ENCODE peak calls at places on chromosomes 2 and 18, in nine cellular contexts. One of them, this sample, is unnamed.

GRCh38 chr18:73924836-73925235 is 222.8 kb downstream of the FBXO15 start:
- DNase-seq in Right ventricle myocardium superior: no peak
- DNase-seq in stimulated activated effector memory CD8-positive, alpha-beta T cell treated with anti-CD3 and anti-CD28 coated beads, Interleukin-12 subunit alpha, Interleukin-12 subunit beta, amount 100 ng/mL, for 72 hours: no peak
- DNase-seq in activated T-helper 1 cell treated with anti-CD3 and anti-CD28 coated beads, Interleukin-2, amount 50 U/mL, for 16 hours: no peak
- DNase-seq in activated T-cell treated with anti-CD3 and anti-CD28 coated beads, Interleukin-2, amount 50 U/mL, for 72 hours: no peak
- DNase-seq in thoracic aorta: no peak
- DNase-seq in stimulated activated CD4-positive, alpha-beta T cell treated with anti-CD3 and anti-CD28 coated beads, Interleukin-12 subunit alpha, Interleukin-12 subunit beta, amount 100 ng/mL, for 48 hours: no peak
- DNase-seq in T-helper 9 cell: no peak
- DNase-seq in Karpas-422: no peak
- DNase-seq in this sample: no peak

GRCh38 chr18:26963292-26963691 is 97.8 kb upstream of the AQP4 start:
- DNase-seq in Right ventricle myocardium superior: no peak
- DNase-seq in stimulated activated effector memory CD8-positive, alpha-beta T cell treated with anti-CD3 and anti-CD28 coated beads, Interleukin-12 subunit alpha, Interleukin-12 subunit beta, amount 100 ng/mL, for 72 hours: no peak
- DNase-seq in activated T-helper 1 cell treated with anti-CD3 and anti-CD28 coated beads, Interleukin-2, amount 50 U/mL, for 16 hours: no peak
- DNase-seq in activated T-cell treated with anti-CD3 and anti-CD28 coated beads, Interleukin-2, amount 50 U/mL, for 72 hours: no peak
- DNase-seq in thoracic aorta: no peak
- DNase-seq in stimulated activated CD4-positive, alpha-beta T cell treated with anti-CD3 and anti-CD28 coated beads, Interleukin-12 subunit alpha, Interleukin-12 subunit beta, amount 100 ng/mL, for 48 hours: no peak
- DNase-seq in T-helper 9 cell: no peak
- DNase-seq in Karpas-422: no peak
- DNase-seq in this sample: no peak

GRCh38 chr2:34115076-34115475 is 516.0 kb upstream of the FAM98A start:
- DNase-seq in Right ventricle myocardium superior: no peak
- DNase-seq in stimulated activated effector memory CD8-positive, alpha-beta T cell treated with anti-CD3 and anti-CD28 coated beads, Interleukin-12 subunit alpha, Interleukin-12 subunit beta, amount 100 ng/mL, for 72 hours: no peak
- DNase-seq in activated T-helper 1 cell treated with anti-CD3 and anti-CD28 coated beads, Interleukin-2, amount 50 U/mL, for 16 hours: no peak
- DNase-seq in activated T-cell treated with anti-CD3 and anti-CD28 coated beads, Interleukin-2, amount 50 U/mL, for 72 hours: no peak
- DNase-seq in thoracic aorta: no peak
- DNase-seq in stimulated activated CD4-positive, alpha-beta T cell treated with anti-CD3 and anti-CD28 coated beads, Interleukin-12 subunit alpha, Interleukin-12 subunit beta, amount 100 ng/mL, for 48 hours: no peak
- DNase-seq in T-helper 9 cell: no peak
- DNase-seq in Karpas-422: no peak
- DNase-seq in this sample: no peak

GRCh38 chr2:153589586-153589985 is 111.0 kb upstream of the RPRM start:
- DNase-seq in Right ventricle myocardium superior: no peak
- DNase-seq in stimulated activated effector memory CD8-positive, alpha-beta T cell treated with anti-CD3 and anti-CD28 coated beads, Interleukin-12 subunit alpha, Interleukin-12 subunit beta, amount 100 ng/mL, for 72 hours: no peak
- DNase-seq in activated T-helper 1 cell treated with anti-CD3 and anti-CD28 coated beads, Interleukin-2, amount 50 U/mL, for 16 hours: no peak
- DNase-seq in activated T-cell treated with anti-CD3 and anti-CD28 coated beads, Interleukin-2, amount 50 U/mL, for 72 hours: no peak
- DNase-seq in thoracic aorta: no peak
- DNase-seq in stimulated activated CD4-positive, alpha-beta T cell treated with anti-CD3 and anti-CD28 coated beads, Interleukin-12 subunit alpha, Interleukin-12 subunit beta, amount 100 ng/mL, for 48 hours: no peak
- DNase-seq in T-helper 9 cell: no peak
- DNase-seq in Karpas-422: no peak
- DNase-seq in this sample: no peak

GRCh38 chr2:17719562-17720371 is 33.8 kb downstream of the SMC6 start:
- DNase-seq in Right ventricle myocardium superior: no peak
- DNase-seq in stimulated activated effector memory CD8-positive, alpha-beta T cell treated with anti-CD3 and anti-CD28 coated beads, Interleukin-12 subunit alpha, Interleukin-12 subunit beta, amount 100 ng/mL, for 72 hours: no peak
- DNase-seq in activated T-helper 1 cell treated with anti-CD3 and anti-CD28 coated beads, Interleukin-2, amount 50 U/mL, for 16 hours: no peak
- DNase-seq in activated T-cell treated with anti-CD3 and anti-CD28 coated beads, Interleukin-2, amount 50 U/mL, for 72 hours: no peak
- DNase-seq in thoracic aorta: no peak
- DNase-seq in stimulated activated CD4-positive, alpha-beta T cell treated with anti-CD3 and anti-CD28 coated beads, Interleukin-12 subunit alpha, Interleukin-12 subunit beta, amount 100 ng/mL, for 48 hours: no peak
- DNase-seq in T-helper 9 cell: no peak
- DNase-seq in Karpas-422: peak
- DNase-seq in this sample: no peak

GRCh38 chr2:27320958-27321543 is 1.8 kb downstream of the MPV17 start:
- DNase-seq in Right ventricle myocardium superior: peak
- DNase-seq in stimulated activated effector memory CD8-positive, alpha-beta T cell treated with anti-CD3 and anti-CD28 coated beads, Interleukin-12 subunit alpha, Interleukin-12 subunit beta, amount 100 ng/mL, for 72 hours: no peak
- DNase-seq in activated T-helper 1 cell treated with anti-CD3 and anti-CD28 coated beads, Interleukin-2, amount 50 U/mL, for 16 hours: no peak
- DNase-seq in activated T-cell treated with anti-CD3 and anti-CD28 coated beads, Interleukin-2, amount 50 U/mL, for 72 hours: no peak
- DNase-seq in thoracic aorta: no peak
- DNase-seq in stimulated activated CD4-positive, alpha-beta T cell treated with anti-CD3 and anti-CD28 coated beads, Interleukin-12 subunit alpha, Interleukin-12 subunit beta, amount 100 ng/mL, for 48 hours: no peak
- DNase-seq in T-helper 9 cell: no peak
- DNase-seq in Karpas-422: no peak
- DNase-seq in this sample: no peak

GRCh38 chr2:167478196-167478595 is 589.9 kb downstream of the XIRP2 start:
- DNase-seq in Right ventricle myocardium superior: no peak
- DNase-seq in stimulated activated effector memory CD8-positive, alpha-beta T cell treated with anti-CD3 and anti-CD28 coated beads, Interleukin-12 subunit alpha, Interleukin-12 subunit beta, amount 100 ng/mL, for 72 hours: no peak
- DNase-seq in activated T-helper 1 cell treated with anti-CD3 and anti-CD28 coated beads, Interleukin-2, amount 50 U/mL, for 16 hours: no peak
- DNase-seq in activated T-cell treated with anti-CD3 and anti-CD28 coated beads, Interleukin-2, amount 50 U/mL, for 72 hours: no peak
- DNase-seq in thoracic aorta: no peak
- DNase-seq in stimulated activated CD4-positive, alpha-beta T cell treated with anti-CD3 and anti-CD28 coated beads, Interleukin-12 subunit alpha, Interleukin-12 subunit beta, amount 100 ng/mL, for 48 hours: no peak
- DNase-seq in T-helper 9 cell: no peak
- DNase-seq in Karpas-422: no peak
- DNase-seq in this sample: no peak

GRCh38 chr18:12960846-12961397 is 13.1 kb downstream of the SEH1L start:
- DNase-seq in Right ventricle myocardium superior: no peak
- DNase-seq in stimulated activated effector memory CD8-positive, alpha-beta T cell treated with anti-CD3 and anti-CD28 coated beads, Interleukin-12 subunit alpha, Interleukin-12 subunit beta, amount 100 ng/mL, for 72 hours: no peak
- DNase-seq in activated T-helper 1 cell treated with anti-CD3 and anti-CD28 coated beads, Interleukin-2, amount 50 U/mL, for 16 hours: no peak
- DNase-seq in activated T-cell treated with anti-CD3 and anti-CD28 coated beads, Interleukin-2, amount 50 U/mL, for 72 hours: no peak
- DNase-seq in thoracic aorta: no peak
- DNase-seq in stimulated activated CD4-positive, alpha-beta T cell treated with anti-CD3 and anti-CD28 coated beads, Interleukin-12 subunit alpha, Interleukin-12 subunit beta, amount 100 ng/mL, for 48 hours: no peak
- DNase-seq in T-helper 9 cell: no peak
- DNase-seq in Karpas-422: no peak
- DNase-seq in this sample: no peak

GRCh38 chr2:105977212-105977611 is 216.9 kb downstream of the UXS1 start:
- DNase-seq in Right ventricle myocardium superior: no peak
- DNase-seq in stimulated activated effector memory CD8-positive, alpha-beta T cell treated with anti-CD3 and anti-CD28 coated beads, Interleukin-12 subunit alpha, Interleukin-12 subunit beta, amount 100 ng/mL, for 72 hours: no peak
- DNase-seq in activated T-helper 1 cell treated with anti-CD3 and anti-CD28 coated beads, Interleukin-2, amount 50 U/mL, for 16 hours: no peak
- DNase-seq in activated T-cell treated with anti-CD3 and anti-CD28 coated beads, Interleukin-2, amount 50 U/mL, for 72 hours: no peak
- DNase-seq in thoracic aorta: no peak
- DNase-seq in stimulated activated CD4-positive, alpha-beta T cell treated with anti-CD3 and anti-CD28 coated beads, Interleukin-12 subunit alpha, Interleukin-12 subunit beta, amount 100 ng/mL, for 48 hours: peak
- DNase-seq in T-helper 9 cell: no peak
- DNase-seq in Karpas-422: no peak
- DNase-seq in this sample: no peak

GRCh38 chr2:235132641-235133040 is 180.8 kb downstream of the SH3BP4 start:
- DNase-seq in Right ventricle myocardium superior: no peak
- DNase-seq in stimulated activated effector memory CD8-positive, alpha-beta T cell treated with anti-CD3 and anti-CD28 coated beads, Interleukin-12 subunit alpha, Interleukin-12 subunit beta, amount 100 ng/mL, for 72 hours: no peak
- DNase-seq in activated T-helper 1 cell treated with anti-CD3 and anti-CD28 coated beads, Interleukin-2, amount 50 U/mL, for 16 hours: no peak
- DNase-seq in activated T-cell treated with anti-CD3 and anti-CD28 coated beads, Interleukin-2, amount 50 U/mL, for 72 hours: no peak
- DNase-seq in thoracic aorta: no peak
- DNase-seq in stimulated activated CD4-positive, alpha-beta T cell treated with anti-CD3 and anti-CD28 coated beads, Interleukin-12 subunit alpha, Interleukin-12 subunit beta, amount 100 ng/mL, for 48 hours: no peak
- DNase-seq in T-helper 9 cell: no peak
- DNase-seq in Karpas-422: no peak
- DNase-seq in this sample: no peak

GRCh38 chr18:75407468-75408437 is 19.8 kb downstream of the SMIM21 start:
- DNase-seq in Right ventricle myocardium superior: no peak
- DNase-seq in stimulated activated effector memory CD8-positive, alpha-beta T cell treated with anti-CD3 and anti-CD28 coated beads, Interleukin-12 subunit alpha, Interleukin-12 subunit beta, amount 100 ng/mL, for 72 hours: no peak
- DNase-seq in activated T-helper 1 cell treated with anti-CD3 and anti-CD28 coated beads, Interleukin-2, amount 50 U/mL, for 16 hours: no peak
- DNase-seq in activated T-cell treated with anti-CD3 and anti-CD28 coated beads, Interleukin-2, amount 50 U/mL, for 72 hours: no peak
- DNase-seq in thoracic aorta: no peak
- DNase-seq in stimulated activated CD4-positive, alpha-beta T cell treated with anti-CD3 and anti-CD28 coated beads, Interleukin-12 subunit alpha, Interleukin-12 subunit beta, amount 100 ng/mL, for 48 hours: no peak
- DNase-seq in T-helper 9 cell: no peak
- DNase-seq in Karpas-422: no peak
- DNase-seq in this sample: no peak

GRCh38 chr2:96116879-96117533 is 635 bp upstream of the ADRA2B start:
- DNase-seq in Right ventricle myocardium superior: peak
- DNase-seq in stimulated activated effector memory CD8-positive, alpha-beta T cell treated with anti-CD3 and anti-CD28 coated beads, Interleukin-12 subunit alpha, Interleukin-12 subunit beta, amount 100 ng/mL, for 72 hours: peak
- DNase-seq in activated T-helper 1 cell treated with anti-CD3 and anti-CD28 coated beads, Interleukin-2, amount 50 U/mL, for 16 hours: peak
- DNase-seq in activated T-cell treated with anti-CD3 and anti-CD28 coated beads, Interleukin-2, amount 50 U/mL, for 72 hours: peak
- DNase-seq in thoracic aorta: no peak
- DNase-seq in stimulated activated CD4-positive, alpha-beta T cell treated with anti-CD3 and anti-CD28 coated beads, Interleukin-12 subunit alpha, Interleukin-12 subunit beta, amount 100 ng/mL, for 48 hours: peak
- DNase-seq in T-helper 9 cell: peak
- DNase-seq in Karpas-422: peak
- DNase-seq in this sample: no peak

GRCh38 chr2:138698428-138698827 is 81.8 kb downstream of the NXPH2 start:
- DNase-seq in Right ventricle myocardium superior: no peak
- DNase-seq in stimulated activated effector memory CD8-positive, alpha-beta T cell treated with anti-CD3 and anti-CD28 coated beads, Interleukin-12 subunit alpha, Interleukin-12 subunit beta, amount 100 ng/mL, for 72 hours: no peak
- DNase-seq in activated T-helper 1 cell treated with anti-CD3 and anti-CD28 coated beads, Interleukin-2, amount 50 U/mL, for 16 hours: no peak
- DNase-seq in activated T-cell treated with anti-CD3 and anti-CD28 coated beads, Interleukin-2, amount 50 U/mL, for 72 hours: no peak
- DNase-seq in thoracic aorta: no peak
- DNase-seq in stimulated activated CD4-positive, alpha-beta T cell treated with anti-CD3 and anti-CD28 coated beads, Interleukin-12 subunit alpha, Interleukin-12 subunit beta, amount 100 ng/mL, for 48 hours: no peak
- DNase-seq in T-helper 9 cell: no peak
- DNase-seq in Karpas-422: no peak
- DNase-seq in this sample: no peak

GRCh38 chr2:120244656-120245519 is 7.8 kb upstream of the RALB start:
- DNase-seq in Right ventricle myocardium superior: no peak
- DNase-seq in stimulated activated effector memory CD8-positive, alpha-beta T cell treated with anti-CD3 and anti-CD28 coated beads, Interleukin-12 subunit alpha, Interleukin-12 subunit beta, amount 100 ng/mL, for 72 hours: no peak
- DNase-seq in activated T-helper 1 cell treated with anti-CD3 and anti-CD28 coated beads, Interleukin-2, amount 50 U/mL, for 16 hours: no peak
- DNase-seq in activated T-cell treated with anti-CD3 and anti-CD28 coated beads, Interleukin-2, amount 50 U/mL, for 72 hours: no peak
- DNase-seq in thoracic aorta: no peak
- DNase-seq in stimulated activated CD4-positive, alpha-beta T cell treated with anti-CD3 and anti-CD28 coated beads, Interleukin-12 subunit alpha, Interleukin-12 subunit beta, amount 100 ng/mL, for 48 hours: no peak
- DNase-seq in T-helper 9 cell: no peak
- DNase-seq in Karpas-422: no peak
- DNase-seq in this sample: no peak

GRCh38 chr2:211401328-211401727 is 844.9 kb downstream of the CPS1 start:
- DNase-seq in Right ventricle myocardium superior: no peak
- DNase-seq in stimulated activated effector memory CD8-positive, alpha-beta T cell treated with anti-CD3 and anti-CD28 coated beads, Interleukin-12 subunit alpha, Interleukin-12 subunit beta, amount 100 ng/mL, for 72 hours: no peak
- DNase-seq in activated T-helper 1 cell treated with anti-CD3 and anti-CD28 coated beads, Interleukin-2, amount 50 U/mL, for 16 hours: no peak
- DNase-seq in activated T-cell treated with anti-CD3 and anti-CD28 coated beads, Interleukin-2, amount 50 U/mL, for 72 hours: no peak
- DNase-seq in thoracic aorta: no peak
- DNase-seq in stimulated activated CD4-positive, alpha-beta T cell treated with anti-CD3 and anti-CD28 coated beads, Interleukin-12 subunit alpha, Interleukin-12 subunit beta, amount 100 ng/mL, for 48 hours: no peak
- DNase-seq in T-helper 9 cell: no peak
- DNase-seq in Karpas-422: no peak
- DNase-seq in this sample: no peak

GRCh38 chr18:67600181-67600631 is 83.7 kb upstream of the DSEL start:
- DNase-seq in Right ventricle myocardium superior: no peak
- DNase-seq in stimulated activated effector memory CD8-positive, alpha-beta T cell treated with anti-CD3 and anti-CD28 coated beads, Interleukin-12 subunit alpha, Interleukin-12 subunit beta, amount 100 ng/mL, for 72 hours: no peak
- DNase-seq in activated T-helper 1 cell treated with anti-CD3 and anti-CD28 coated beads, Interleukin-2, amount 50 U/mL, for 16 hours: no peak
- DNase-seq in activated T-cell treated with anti-CD3 and anti-CD28 coated beads, Interleukin-2, amount 50 U/mL, for 72 hours: no peak
- DNase-seq in thoracic aorta: no peak
- DNase-seq in stimulated activated CD4-positive, alpha-beta T cell treated with anti-CD3 and anti-CD28 coated beads, Interleukin-12 subunit alpha, Interleukin-12 subunit beta, amount 100 ng/mL, for 48 hours: no peak
- DNase-seq in T-helper 9 cell: no peak
- DNase-seq in Karpas-422: no peak
- DNase-seq in this sample: no peak

GRCh38 chr18:48238636-48239035 is 170.5 kb downstream of the ZBTB7C start:
- DNase-seq in Right ventricle myocardium superior: no peak
- DNase-seq in stimulated activated effector memory CD8-positive, alpha-beta T cell treated with anti-CD3 and anti-CD28 coated beads, Interleukin-12 subunit alpha, Interleukin-12 subunit beta, amount 100 ng/mL, for 72 hours: no peak
- DNase-seq in activated T-helper 1 cell treated with anti-CD3 and anti-CD28 coated beads, Interleukin-2, amount 50 U/mL, for 16 hours: no peak
- DNase-seq in activated T-cell treated with anti-CD3 and anti-CD28 coated beads, Interleukin-2, amount 50 U/mL, for 72 hours: no peak
- DNase-seq in thoracic aorta: no peak
- DNase-seq in stimulated activated CD4-positive, alpha-beta T cell treated with anti-CD3 and anti-CD28 coated beads, Interleukin-12 subunit alpha, Interleukin-12 subunit beta, amount 100 ng/mL, for 48 hours: no peak
- DNase-seq in T-helper 9 cell: no peak
- DNase-seq in Karpas-422: no peak
- DNase-seq in this sample: no peak

GRCh38 chr2:176020400-176020799 is 18.3 kb upstream of the LNPK start:
- DNase-seq in Right ventricle myocardium superior: no peak
- DNase-seq in stimulated activated effector memory CD8-positive, alpha-beta T cell treated with anti-CD3 and anti-CD28 coated beads, Interleukin-12 subunit alpha, Interleukin-12 subunit beta, amount 100 ng/mL, for 72 hours: no peak
- DNase-seq in activated T-helper 1 cell treated with anti-CD3 and anti-CD28 coated beads, Interleukin-2, amount 50 U/mL, for 16 hours: no peak
- DNase-seq in activated T-cell treated with anti-CD3 and anti-CD28 coated beads, Interleukin-2, amount 50 U/mL, for 72 hours: no peak
- DNase-seq in thoracic aorta: no peak
- DNase-seq in stimulated activated CD4-positive, alpha-beta T cell treated with anti-CD3 and anti-CD28 coated beads, Interleukin-12 subunit alpha, Interleukin-12 subunit beta, amount 100 ng/mL, for 48 hours: no peak
- DNase-seq in T-helper 9 cell: no peak
- DNase-seq in Karpas-422: no peak
- DNase-seq in this sample: no peak

GRCh38 chr2:208039661-208040060 is 14.3 kb upstream of the PLEKHM3 start:
- DNase-seq in Right ventricle myocardium superior: no peak
- DNase-seq in stimulated activated effector memory CD8-positive, alpha-beta T cell treated with anti-CD3 and anti-CD28 coated beads, Interleukin-12 subunit alpha, Interleukin-12 subunit beta, amount 100 ng/mL, for 72 hours: no peak
- DNase-seq in activated T-helper 1 cell treated with anti-CD3 and anti-CD28 coated beads, Interleukin-2, amount 50 U/mL, for 16 hours: no peak
- DNase-seq in activated T-cell treated with anti-CD3 and anti-CD28 coated beads, Interleukin-2, amount 50 U/mL, for 72 hours: no peak
- DNase-seq in thoracic aorta: no peak
- DNase-seq in stimulated activated CD4-positive, alpha-beta T cell treated with anti-CD3 and anti-CD28 coated beads, Interleukin-12 subunit alpha, Interleukin-12 subunit beta, amount 100 ng/mL, for 48 hours: no peak
- DNase-seq in T-helper 9 cell: no peak
- DNase-seq in Karpas-422: no peak
- DNase-seq in this sample: no peak

GRCh38 chr18:21933931-21934765 is 193.6 kb downstream of the MIB1 start:
- DNase-seq in Right ventricle myocardium superior: no peak
- DNase-seq in stimulated activated effector memory CD8-positive, alpha-beta T cell treated with anti-CD3 and anti-CD28 coated beads, Interleukin-12 subunit alpha, Interleukin-12 subunit beta, amount 100 ng/mL, for 72 hours: no peak
- DNase-seq in activated T-helper 1 cell treated with anti-CD3 and anti-CD28 coated beads, Interleukin-2, amount 50 U/mL, for 16 hours: no peak
- DNase-seq in activated T-cell treated with anti-CD3 and anti-CD28 coated beads, Interleukin-2, amount 50 U/mL, for 72 hours: no peak
- DNase-seq in thoracic aorta: no peak
- DNase-seq in stimulated activated CD4-positive, alpha-beta T cell treated with anti-CD3 and anti-CD28 coated beads, Interleukin-12 subunit alpha, Interleukin-12 subunit beta, amount 100 ng/mL, for 48 hours: no peak
- DNase-seq in T-helper 9 cell: no peak
- DNase-seq in Karpas-422: no peak
- DNase-seq in this sample: no peak

GRCh38 chr2:201923436-201923975 is 110.1 kb upstream of the FZD7 start:
- DNase-seq in Right ventricle myocardium superior: no peak
- DNase-seq in stimulated activated effector memory CD8-positive, alpha-beta T cell treated with anti-CD3 and anti-CD28 coated beads, Interleukin-12 subunit alpha, Interleukin-12 subunit beta, amount 100 ng/mL, for 72 hours: no peak
- DNase-seq in activated T-helper 1 cell treated with anti-CD3 and anti-CD28 coated beads, Interleukin-2, amount 50 U/mL, for 16 hours: no peak
- DNase-seq in activated T-cell treated with anti-CD3 and anti-CD28 coated beads, Interleukin-2, amount 50 U/mL, for 72 hours: no peak
- DNase-seq in thoracic aorta: no peak
- DNase-seq in stimulated activated CD4-positive, alpha-beta T cell treated with anti-CD3 and anti-CD28 coated beads, Interleukin-12 subunit alpha, Interleukin-12 subunit beta, amount 100 ng/mL, for 48 hours: no peak
- DNase-seq in T-helper 9 cell: no peak
- DNase-seq in Karpas-422: no peak
- DNase-seq in this sample: no peak

GRCh38 chr2:241532168-241532567 is 23.8 kb upstream of the STK25 start:
- DNase-seq in Right ventricle myocardium superior: no peak
- DNase-seq in stimulated activated effector memory CD8-positive, alpha-beta T cell treated with anti-CD3 and anti-CD28 coated beads, Interleukin-12 subunit alpha, Interleukin-12 subunit beta, amount 100 ng/mL, for 72 hours: no peak
- DNase-seq in activated T-helper 1 cell treated with anti-CD3 and anti-CD28 coated beads, Interleukin-2, amount 50 U/mL, for 16 hours: no peak
- DNase-seq in activated T-cell treated with anti-CD3 and anti-CD28 coated beads, Interleukin-2, amount 50 U/mL, for 72 hours: no peak
- DNase-seq in thoracic aorta: no peak
- DNase-seq in stimulated activated CD4-positive, alpha-beta T cell treated with anti-CD3 and anti-CD28 coated beads, Interleukin-12 subunit alpha, Interleukin-12 subunit beta, amount 100 ng/mL, for 48 hours: no peak
- DNase-seq in T-helper 9 cell: no peak
- DNase-seq in Karpas-422: no peak
- DNase-seq in this sample: no peak

GRCh38 chr2:109185801-109186570 is 57.0 kb downstream of the SH3RF3 start:
- DNase-seq in Right ventricle myocardium superior: peak
- DNase-seq in stimulated activated effector memory CD8-positive, alpha-beta T cell treated with anti-CD3 and anti-CD28 coated beads, Interleukin-12 subunit alpha, Interleukin-12 subunit beta, amount 100 ng/mL, for 72 hours: no peak
- DNase-seq in activated T-helper 1 cell treated with anti-CD3 and anti-CD28 coated beads, Interleukin-2, amount 50 U/mL, for 16 hours: no peak
- DNase-seq in activated T-cell treated with anti-CD3 and anti-CD28 coated beads, Interleukin-2, amount 50 U/mL, for 72 hours: no peak
- DNase-seq in thoracic aorta: no peak
- DNase-seq in stimulated activated CD4-positive, alpha-beta T cell treated with anti-CD3 and anti-CD28 coated beads, Interleukin-12 subunit alpha, Interleukin-12 subunit beta, amount 100 ng/mL, for 48 hours: no peak
- DNase-seq in T-helper 9 cell: no peak
- DNase-seq in Karpas-422: no peak
- DNase-seq in this sample: no peak

This sample was measured in cortex of kidney.